ENCODE peak calls at places on chromosome 14, in seven cellular contexts. L is left ventricle myocardium inferior, P is NAMALWA, Z is NCI-H2107, N is T-helper 1 cell, V is adrenal gland, Y is pancreas. S is an unnamed sample.

GRCh38 chr14:65631040-65631439 is 218.5 kb downstream of the FUT8 start:
- DNase-seq in L (no peak), P (peak), Z (no peak), N (no peak), V (no peak), Y (no peak), S (no peak)

GRCh38 chr14:44612002-44612401 is 104.9 kb upstream of the FSCB start:
- DNase-seq in L (no peak), P (no peak), Z (no peak), N (no peak), V (no peak), Y (no peak), S (no peak)

GRCh38 chr14:103526247-103526913 is 2.6 kb upstream of the TRMT61A start:
- DNase-seq in L (no peak), P (no peak), Z (no peak), N (no peak), V (no peak), Y (peak), S (no peak)

GRCh38 chr14:72513994-72514659 is 379.8 kb downstream of the DPF3 start:
- DNase-seq in L (no peak), P (peak), Z (no peak), N (peak), V (no peak), Y (no peak), S (no peak)

GRCh38 chr14:38042356-38042755 is 165.3 kb upstream of the SSTR1 start:
- DNase-seq in L (no peak), P (no peak), Z (no peak), N (no peak), V (peak), Y (no peak), S (no peak)

GRCh38 chr14:52355016-52355430 is 40.9 kb downstream of the PTGER2 start:
- DNase-seq in L (no peak), P (no peak), Z (no peak), N (no peak), V (no peak), Y (no peak), S (no peak)

GRCh38 chr14:102215522-102216250 is 76.0 kb downstream of the WDR20 start:
- DNase-seq in L (peak), P (no peak), Z (no peak), N (no peak), V (no peak), Y (no peak), S (no peak)

GRCh38 chr14:32826404-32827082 is 112.1 kb upstream of the NPAS3 start:
- DNase-seq in L (no peak), P (no peak), Z (no peak), N (no peak), V (no peak), Y (no peak), S (no peak)

S was measured in lung.